ENCODE peak calls at places on chromosomes 6 and 20, in seven cellular contexts. J is GM23338, I is bronchial epithelial cell, E is cardiac fibroblast, T is AG04450, X is AG09309, N is fibroblast of mammary gland. B is an unnamed sample.
A peak's percentile ranks its signal among the peaks of the same experiment; 100 is the strongest.

GRCh38 chr20:56540415-56540814 is 7.4 kb downstream of the FAM209B start:
- DNase-seq in J (no peak), I (no peak), E (no peak), T (no peak), X (no peak), N (peak; percentile 13), B (no peak)

GRCh38 chr6:168012431-168013249 is 15.2 kb downstream of the KIF25 start:
- DNase-seq in J (no peak), I (no peak), E (no peak), T (no peak), X (no peak), N (no peak), B (no peak)

GRCh38 chr20:58706975-58707681 is 14.5 kb downstream of the NPEPL1 start:
- DNase-seq in J (no peak), I (no peak), E (no peak), T (no peak), X (no peak), N (no peak), B (no peak)

GRCh38 chr6:127102299-127102698 is 16.2 kb upstream of the RSPO3 start:
- DNase-seq in J (no peak), I (peak; percentile 96), E (peak; percentile 70), T (peak; percentile 49), X (peak; percentile 92), N (peak; percentile 98), B (peak; percentile 93)

GRCh38 chr20:46963758-46964181 is 69.1 kb downstream of the EYA2 start:
- DNase-seq in J (no peak), I (peak; percentile 74), E (no peak), T (no peak), X (no peak), N (peak; percentile 18), B (peak; percentile 22)

GRCh38 chr6:157893238-157893637 is 70.2 kb downstream of the SNX9 start:
- DNase-seq in J (no peak), I (no peak), E (no peak), T (no peak), X (no peak), N (no peak), B (no peak)

GRCh38 chr20:59814835-59815340 is 118.5 kb downstream of the SYCP2 start:
- DNase-seq in J (no peak), I (no peak), E (no peak), T (no peak), X (no peak), N (no peak), B (no peak)

GRCh38 chr6:153062516-153062915 is 60.0 kb upstream of the MTRF1L start:
- DNase-seq in J (no peak), I (no peak), E (no peak), T (no peak), X (no peak), N (no peak), B (no peak)

GRCh38 chr6:142803027-142803426 is 141.9 kb downstream of the HIVEP2 start:
- DNase-seq in J (no peak), I (peak; percentile 20), E (no peak), T (no peak), X (no peak), N (peak; percentile 51), B (no peak)

GRCh38 chr6:138673317-138674014 is 100.1 kb upstream of the CCDC28A start:
- DNase-seq in J (no peak), I (no peak), E (peak; percentile 45), T (no peak), X (no peak), N (no peak), B (peak; percentile 15)

GRCh38 chr20:49797292-49797628 is 15.4 kb upstream of the SLC9A8 start:
- DNase-seq in J (no peak), I (no peak), E (no peak), T (no peak), X (no peak), N (no peak), B (no peak)

GRCh38 chr20:45993197-45993951 is 15.3 kb upstream of the MMP9 start:
- DNase-seq in J (peak; percentile 28), I (peak; percentile 99), E (no peak), T (no peak), X (no peak), N (peak; percentile 28), B (no peak)

GRCh38 chr20:49880177-49880576 is 35.2 kb downstream of the SPATA2 start:
- DNase-seq in J (no peak), I (no peak), E (peak; percentile 29), T (no peak), X (no peak), N (no peak), B (no peak)

GRCh38 chr6:139248911-139249310 is 42.9 kb downstream of the TXLNB start:
- DNase-seq in J (no peak), I (no peak), E (no peak), T (no peak), X (no peak), N (no peak), B (no peak)

GRCh38 chr6:13467216-13467600 is 20.2 kb downstream of the GFOD1 start:
- DNase-seq in J (no peak), I (no peak), E (no peak), T (no peak), X (no peak), N (no peak), B (no peak)

GRCh38 chr6:122020588-122021271 is 378.7 kb upstream of the HSF2 start:
- DNase-seq in J (no peak), I (no peak), E (no peak), T (no peak), X (no peak), N (no peak), B (no peak)

GRCh38 chr6:30508890-30509736 is 19.8 kb downstream of the HLA-E start:
- DNase-seq in J (no peak), I (peak; percentile 48), E (peak; percentile 59), T (no peak), X (no peak), N (no peak), B (peak; percentile 39)

GRCh38 chr6:111683749-111684267 is 78.1 kb upstream of the TRAF3IP2 start:
- DNase-seq in J (no peak), I (peak; percentile 12), E (peak; percentile 98), T (peak; percentile 18), X (peak; percentile 80), N (peak; percentile 98), B (peak; percentile 82)

GRCh38 chr6:141932685-141933084 is 200.0 kb upstream of the GJE1 start:
- DNase-seq in J (no peak), I (no peak), E (no peak), T (no peak), X (no peak), N (no peak), B (no peak)

GRCh38 chr6:45504947-45505346 is 127.2 kb upstream of the SUPT3H start:
- DNase-seq in J (peak; percentile 83), I (peak; percentile 98), E (peak; percentile 75), T (peak; percentile 94), X (peak; percentile 38), N (peak; percentile 96), B (peak; percentile 84)

GRCh38 chr20:33552519-33552918 is 62.6 kb downstream of the CBFA2T2 start:
- DNase-seq in J (no peak), I (no peak), E (no peak), T (no peak), X (no peak), N (no peak), B (no peak)

GRCh38 chr6:111347589-111347988 is 135.4 kb downstream of the REV3L start:
- DNase-seq in J (no peak), I (no peak), E (no peak), T (no peak), X (no peak), N (no peak), B (no peak)

DNA sequence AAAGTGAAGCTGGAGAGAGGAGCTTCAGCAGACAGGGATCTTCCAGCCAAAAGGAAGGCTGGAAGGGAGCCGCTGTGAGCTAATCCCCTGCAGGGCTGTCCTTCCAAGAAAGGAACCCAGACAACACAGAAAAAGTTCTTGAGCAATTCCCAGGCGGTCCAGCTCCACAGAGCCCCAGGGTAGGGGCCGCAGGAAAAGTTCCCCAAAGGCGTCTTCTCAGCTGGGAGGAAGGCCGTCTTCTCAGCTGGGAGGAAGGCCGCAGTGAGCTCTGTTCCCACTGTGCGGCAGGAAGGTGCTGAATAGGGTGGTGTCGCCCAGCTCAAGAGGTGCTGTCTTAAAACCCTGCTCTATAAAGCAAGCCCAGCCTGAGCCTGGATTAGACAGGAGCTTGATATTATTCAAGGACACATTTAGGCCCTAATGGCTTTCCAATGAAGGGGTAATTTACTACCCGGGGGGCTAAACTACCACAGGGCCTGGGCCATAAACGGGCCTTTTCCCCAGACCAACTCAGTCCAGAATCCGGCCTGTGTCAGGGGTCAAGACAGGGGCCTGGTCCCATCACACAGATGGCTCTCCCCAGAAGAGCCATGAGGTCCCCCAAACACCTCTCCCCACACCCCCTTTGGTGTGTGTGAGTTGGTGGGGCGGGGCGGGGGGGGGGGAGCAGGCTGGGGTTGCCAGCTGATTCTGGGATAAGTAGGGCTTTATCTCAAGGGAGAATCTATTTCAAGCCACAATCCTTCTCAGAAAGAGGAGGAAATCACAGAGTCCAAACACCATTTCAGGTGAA is 103.6 kb downstream of the NOL4L start:
- DNase-seq in J (no peak), I (no peak), E (peak; percentile 44), T (no peak), X (no peak), N (no peak), B (no peak)
- H3K4me3 ChIP-seq in J (peak overlapping the region; percentile 97), I (no peak overlapping the region), E (peak overlapping the region; percentile 70), T (peak overlapping the region; percentile 72), X (no peak overlapping the region), N (peak overlapping the region; percentile 60), B (peak overlapping the region; percentile 66)

DNA sequence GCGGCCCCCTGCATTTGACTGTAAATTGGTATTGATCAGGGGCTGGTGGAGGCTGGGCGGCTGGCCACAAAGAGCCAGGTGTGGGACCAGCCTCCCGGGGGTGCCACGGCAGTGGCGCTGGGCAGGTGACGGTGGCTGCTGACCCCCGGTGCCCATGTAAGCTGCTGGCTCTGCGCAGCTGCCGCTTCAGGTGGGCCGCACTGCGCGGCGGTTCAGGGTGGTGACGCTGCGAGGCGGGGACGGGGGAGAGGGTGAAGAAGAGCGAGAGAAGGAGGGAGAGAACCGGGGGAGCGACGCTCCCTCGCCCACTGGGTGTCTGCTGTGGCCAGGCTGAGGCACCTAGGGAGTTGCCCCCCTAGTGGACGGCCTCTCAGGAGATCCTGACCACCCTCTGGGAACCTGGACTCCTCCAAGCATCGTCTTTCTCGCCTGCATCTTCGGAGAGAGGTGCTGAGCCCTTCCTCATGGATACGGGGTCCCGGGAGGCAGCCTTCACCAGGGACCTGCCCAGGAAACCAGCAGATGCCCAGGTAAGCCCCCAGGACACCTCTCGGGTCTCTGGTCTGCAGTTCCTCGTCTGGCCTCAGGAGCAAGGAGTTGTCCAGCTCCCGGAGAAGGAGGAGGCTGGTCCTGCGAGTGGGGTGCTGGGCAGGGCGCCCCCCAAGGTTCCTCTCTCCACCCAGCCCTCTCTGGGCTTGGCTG is 77.5 kb upstream of the GATA5 start:
- DNase-seq in J (no peak), I (no peak), E (no peak), T (no peak), X (no peak), N (no peak), B (no peak)
- TF ChIP-seq CTCF in J (no peak), I (no peak), E (no peak), T (no peak), X (no peak), N (no peak), B (no peak)

GRCh38 chr20:2032168-2032567 is 38.3 kb upstream of the PDYN start:
- DNase-seq in J (no peak), I (no peak), E (no peak), T (no peak), X (no peak), N (no peak), B (peak; percentile 4)
- H3K4me3 ChIP-seq in J (no peak overlapping the region), I (no peak overlapping the region), E (no peak overlapping the region), T (no peak overlapping the region), X (no peak overlapping the region), N (no peak overlapping the region), B (no peak overlapping the region)

GRCh38 chr6:151044465-151045441 is 179.3 kb downstream of the MTHFD1L start:
- DNase-seq in J (peak; percentile 26), I (peak; percentile 86), E (peak; percentile 90), T (peak; percentile 57), X (no peak), N (peak; percentile 92), B (peak; percentile 35)
- TF ChIP-seq CTCF in J (no peak), I (no peak), E (no peak), T (no peak), X (no peak), N (no peak), B (no peak)

B was measured in foreskin fibroblast.